ENCODE peak calls at places on chromosomes 7 and 10, in four cellular contexts. B, R, M and W are unnamed samples.

GRCh38 chr7:3991771-3992231 is 690.3 kb upstream of the FOXK1 start:
- DNase-seq in B (no peak), M (no peak), R (no peak), W (peak; percentile 13)

GRCh38 chr7:36289833-36290661 is 99.6 kb upstream of the ANLN start:
- DNase-seq in B (no peak), M (peak; percentile 49), R (no peak), W (peak; percentile 74)

GRCh38 chr7:150586068-150586777 is 19.0 kb downstream of the GIMAP4 start:
- DNase-seq in M (no peak), B (no peak), R (no peak), W (no peak)

GRCh38 chr10:96764345-96764744 is 44.0 kb upstream of the PIK3AP1 start:
- DNase-seq in B (no peak), R (no peak), M (no peak), W (no peak)

GRCh38 chr10:31215052-31215451 is 104.0 kb upstream of the ZEB1 start:
- DNase-seq in B (no peak), R (no peak), M (no peak), W (no peak)

GRCh38 chr7:11082552-11083213 is 109.0 kb downstream of the PHF14 start:
- DNase-seq in B (no peak), R (no peak), M (no peak), W (no peak)

GRCh38 chr10:104260775-104261115 is 6.1 kb downstream of the GSTO1 start:
- DNase-seq in R (no peak), B (no peak), M (no peak), W (no peak)

GRCh38 chr7:1914743-1915142 is 244.7 kb downstream of the ELFN1 start:
- DNase-seq in B (no peak), R (peak; percentile 64), M (no peak), W (no peak)

GRCh38 chr7:25762511-25763119 is 389.4 kb upstream of the NFE2L3 start:
- DNase-seq in R (no peak), B (no peak), M (no peak), W (no peak)

GRCh38 chr10:124696446-124697392 is 47.5 kb downstream of the FAM53B start:
- DNase-seq in M (no peak), R (peak; percentile 73), B (no peak), W (no peak)

GRCh38 chr7:131859162-131859821 is 302.9 kb upstream of the PODXL start:
- DNase-seq in M (peak; percentile 62), R (peak; percentile 79), B (peak; percentile 52), W (peak; percentile 34)

GRCh38 chr7:923108-924041 is 31.1 kb downstream of the ADAP1 start:
- DNase-seq in M (peak; percentile 49), B (peak; percentile 96), R (peak; percentile 96), W (peak; percentile 56)

GRCh38 chr10:54667136-54667535 is 133.9 kb downstream of the PCDH15 start:
- DNase-seq in B (no peak), R (no peak), M (no peak), W (no peak)

GRCh38 chr10:104123397-104123796 is 1.4 kb downstream of the SFR1 start:
- DNase-seq in M (no peak), R (no peak), B (no peak), W (no peak)

GRCh38 chr10:30503700-30504462 is 69.9 kb downstream of the MAP3K8 start:
- DNase-seq in B (no peak), M (peak; percentile 40), R (no peak), W (no peak)

GRCh38 chr7:97014145-97014544 is 8.8 kb downstream of the DLX6 start:
- DNase-seq in M (no peak), R (no peak), B (no peak), W (no peak)

GRCh38 chr7:22193361-22194016 is 163.5 kb downstream of the RAPGEF5 start:
- DNase-seq in R (no peak), M (peak; percentile 30), B (no peak), W (no peak)

GRCh38 chr10:2908851-2909630 is 158.3 kb upstream of the PFKP start:
- DNase-seq in B (peak; percentile 94), M (no peak), R (no peak), W (no peak)

GRCh38 chr7:136293272-136293671 is 316.1 kb upstream of the MTPN start:
- DNase-seq in R (no peak), M (no peak), B (no peak), W (no peak)

GRCh38 chr7:98250789-98251188 is 1.2 kb downstream of the TECPR1 start:
- DNase-seq in M (no peak), R (no peak), B (peak; percentile 38), W (no peak)

GRCh38 chr7:34096135-34096775 is 190.9 kb downstream of the BMPER start:
- DNase-seq in M (peak; percentile 33), R (no peak), B (no peak), W (peak; percentile 96)

GRCh38 chr10:16975188-16975587 is 154.4 kb downstream of the CUBN start:
- DNase-seq in M (no peak), B (no peak), R (no peak), W (no peak)

GRCh38 chr7:24817339-24817738 is 60.1 kb upstream of the GSDME start:
- DNase-seq in M (no peak), R (no peak), B (no peak), W (no peak)

GRCh38 chr10:110560012-110560411 is 7.5 kb upstream of the SMC3 start:
- DNase-seq in B (no peak), M (no peak), R (no peak), W (no peak)

GRCh38 chr10:81876253-81876731 is 1.3 kb downstream of the NRG3 start:
- DNase-seq in M (no peak), R (peak; percentile 59), B (no peak), W (no peak)

GRCh38 chr10:11846542-11846941 is 23.4 kb downstream of the PROSER2 start:
- DNase-seq in R (no peak), B (no peak), M (no peak), W (no peak)

GRCh38 chr10:99984201-99984600 is 25.5 kb downstream of the DNMBP start:
- DNase-seq in M (no peak), B (no peak), R (no peak), W (no peak)

GRCh38 chr7:133854739-133855138 is 272.4 kb upstream of the LRGUK start:
- DNase-seq in M (no peak), B (no peak), R (no peak), W (no peak)

GRCh38 chr10:14858338-14858925 is 20.2 kb upstream of the SUV39H2 start:
- DNase-seq in B (no peak), M (no peak), R (no peak), W (no peak)

GRCh38 chr10:19302117-19302516 is 253.5 kb downstream of the MALRD1 start:
- DNase-seq in R (no peak), B (no peak), M (no peak), W (no peak)

GRCh38 chr7:23100697-23101096 is 4.9 kb upstream of the KLHL7 start:
- DNase-seq in M (no peak), B (no peak), R (no peak), W (no peak)

GRCh38 chr10:1257226-1257625 is 201.0 kb downstream of the WDR37 start:
- DNase-seq in B (no peak), M (no peak), R (peak; percentile 34), W (no peak)

GRCh38 chr7:82957521-82957920 is 205.2 kb downstream of the PCLO start:
- DNase-seq in R (no peak), B (no peak), M (no peak), W (no peak)

GRCh38 chr10:110321869-110322620 is 17.3 kb upstream of the SMNDC1 start:
- DNase-seq in M (no peak), R (no peak), B (no peak), W (no peak)

GRCh38 chr7:92451645-92452044 is 4.4 kb downstream of the GATAD1 start:
- DNase-seq in B (no peak), R (no peak), M (no peak), W (no peak)
- H3K36me3 ChIP-seq in B (peaks cover 46% of the 10 kb centered on the region), R (peaks cover 75% of the 10 kb centered on the region), M (peaks cover 72% of the 10 kb centered on the region), W (peaks cover 76% of the 10 kb centered on the region)

GRCh38 chr10:102799691-102800435 is 37.4 kb downstream of the CYP17A1 start:
- DNase-seq in R (no peak), M (peak; percentile 54), B (no peak), W (peak; percentile 97)

GRCh38 chr10:102791754-102792153 is 45.5 kb downstream of the CYP17A1 start:
- DNase-seq in B (no peak), M (no peak), R (no peak), W (no peak)

GRCh38 chr10:102795453-102796406 is 41.5 kb downstream of the CYP17A1 start:
- DNase-seq in R (no peak), M (no peak), B (no peak), W (peak; percentile 79)

GRCh38 chr10:102800601-102801335 is 36.4 kb downstream of the CYP17A1 start:
- DNase-seq in M (no peak), B (no peak), R (no peak), W (no peak)

DNA sequence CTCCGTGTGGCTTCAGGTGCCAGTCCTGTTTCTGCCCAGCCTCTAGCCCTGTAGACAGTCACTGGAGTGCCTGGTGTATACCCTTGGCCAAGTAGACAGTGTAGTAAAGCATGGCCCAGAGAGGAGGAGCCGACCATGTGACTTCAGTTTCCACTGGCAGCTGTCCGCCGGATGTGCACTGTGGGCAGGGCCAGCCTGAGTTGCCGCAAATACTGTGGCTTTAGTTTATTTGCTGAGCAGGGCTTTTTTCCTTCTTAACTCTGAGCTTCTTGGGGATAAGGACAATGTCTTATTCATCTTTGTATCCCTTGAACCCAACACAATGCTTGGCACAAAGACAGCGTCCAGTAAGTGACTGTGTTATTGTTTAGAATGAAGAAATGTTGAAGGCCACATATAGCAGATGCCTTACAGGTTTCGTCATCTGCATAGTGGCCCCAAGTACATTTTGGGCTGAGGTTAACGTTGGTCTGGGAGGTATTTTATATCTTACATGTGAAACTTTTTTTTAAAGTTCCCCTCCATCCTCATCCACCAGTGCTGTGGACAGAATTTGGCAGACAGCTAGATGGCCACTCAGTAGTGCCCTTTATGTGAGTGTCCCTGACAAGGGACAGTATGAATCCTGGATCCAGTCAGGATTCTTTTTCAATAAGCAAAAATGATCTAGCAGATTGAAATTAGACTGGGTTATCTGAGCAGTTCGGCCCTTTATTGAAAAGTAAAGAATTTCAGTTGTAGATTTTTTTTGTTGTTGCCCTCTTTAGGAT is 40.6 kb downstream of the CYP17A1 start:
- DNase-seq in M (peak; percentile 94), B (no peak), R (peak; percentile 94), W (peak; percentile 97)
- H3K4me1 ChIP-seq in M (peaks cover 47% of the 10 kb centered on the region), B (no peaks in the 10 kb centered on the region), R (peaks cover 38% of the 10 kb centered on the region), W (peaks cover 99% of the 10 kb centered on the region)

DNA sequence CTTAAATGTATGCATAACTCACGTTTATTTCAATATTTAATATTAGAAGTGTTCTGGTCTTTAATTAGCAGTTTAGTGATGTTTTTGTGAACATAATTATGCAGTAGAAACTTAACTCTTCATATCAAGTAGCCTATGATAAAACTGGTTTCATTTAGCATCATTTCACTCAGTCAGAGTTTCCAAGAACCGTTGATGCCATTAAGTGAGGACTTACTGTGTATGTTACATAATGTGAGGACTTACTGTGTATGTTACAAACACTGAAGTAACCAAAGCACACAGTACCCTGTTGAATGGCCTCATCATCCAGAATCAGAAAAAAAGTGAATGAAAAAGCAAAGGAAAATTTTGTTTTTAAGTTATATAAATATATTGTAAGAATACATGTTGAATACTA is 32.9 kb upstream of the PBLD start:
- DNase-seq in R (no peak), B (no peak), M (no peak), W (no peak)
- H3K36me3 ChIP-seq in R (peaks cover 88% of the 10 kb centered on the region), B (peaks cover 47% of the 10 kb centered on the region), M (peaks cover 31% of the 10 kb centered on the region), W (no peaks in the 10 kb centered on the region)

DNA sequence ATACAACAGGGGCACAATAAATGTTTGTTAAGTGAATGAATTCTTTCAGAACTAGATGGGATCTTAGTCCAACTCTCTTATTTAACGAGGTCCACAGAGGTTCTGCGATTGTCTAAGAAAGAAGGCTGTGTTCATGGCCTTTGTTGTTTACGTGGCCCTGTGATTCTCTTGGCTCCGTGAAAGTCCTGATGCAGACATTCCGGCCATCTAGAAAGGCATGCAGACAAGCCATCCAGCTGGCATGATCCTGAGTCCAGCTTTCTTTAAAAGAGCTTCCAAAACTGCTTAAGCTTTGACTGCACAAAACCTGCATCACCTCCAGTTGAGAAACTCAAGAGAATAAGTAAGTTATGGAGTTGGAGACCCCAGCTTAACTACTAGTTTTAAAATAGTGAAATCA is 26.0 kb downstream of the EGFR start:
- DNase-seq in R (no peak), M (no peak), B (no peak), W (no peak)
- H3K4me1 ChIP-seq in R (no peaks in the 10 kb centered on the region), M (peaks cover 9% of the 10 kb centered on the region), B (no peaks in the 10 kb centered on the region), W (peaks cover 48% of the 10 kb centered on the region)